ENCODE peak calls at places on chromosome 3, in nine cellular contexts. Z is AG04450, F is left lung, M is psoas muscle, Y is spleen, O is pancreas, X is HL-60, D is neuronal stem cell, I is body of pancreas. J is an unnamed sample.

GRCh38 chr3:120418866-120419490 is 31.8 kb downstream of the FSTL1 start:
- DNase-seq in I (peak; percentile 51), Z (no peak), Y (no peak), X (no peak), F (no peak), M (no peak), D (peak; percentile 41), O (no peak), J (no peak)

GRCh38 chr3:64601824-64602223 is 86.0 kb downstream of the ADAMTS9 start:
- DNase-seq in Z (no peak), Y (no peak), O (no peak), D (no peak), X (no peak), I (no peak), F (peak; percentile 52), M (no peak), J (no peak)

GRCh38 chr3:43077261-43077660 is 28.6 kb downstream of the POMGNT2 start:
- DNase-seq in Z (no peak), F (no peak), X (no peak), O (no peak), Y (peak; percentile 40), M (no peak), I (no peak), D (no peak), J (no peak)

GRCh38 chr3:25611193-25611592 is 53.5 kb downstream of the TOP2B start:
- DNase-seq in O (no peak), F (no peak), I (no peak), X (no peak), M (no peak), Y (no peak), D (no peak), Z (no peak), J (no peak)

GRCh38 chr3:149506965-149507364 is 32.5 kb downstream of the TM4SF4 start:
- DNase-seq in Y (no peak), I (no peak), F (no peak), O (no peak), D (no peak), M (no peak), Z (no peak), X (no peak), J (no peak)

GRCh38 chr3:105119801-105120340 is 246.8 kb upstream of the ALCAM start:
- DNase-seq in Y (no peak), X (no peak), D (no peak), O (no peak), F (no peak), Z (no peak), M (no peak), I (no peak), J (no peak)

GRCh38 chr3:140911822-140912221 is 29.8 kb upstream of the SLC25A36 start:
- DNase-seq in I (no peak), Z (no peak), X (no peak), D (no peak), O (no peak), Y (no peak), F (no peak), M (no peak), J (no peak)

GRCh38 chr3:100463002-100463401 is 29.4 kb upstream of the TMEM45A start:
- DNase-seq in Y (no peak), M (no peak), O (no peak), D (peak; percentile 39), I (peak; percentile 34), F (no peak), Z (peak; percentile 38), X (peak; percentile 25), J (no peak)

GRCh38 chr3:58150130-58150663 is 60.6 kb downstream of the DNASE1L3 start:
- DNase-seq in F (no peak), M (no peak), I (no peak), X (no peak), D (no peak), O (no peak), Z (no peak), Y (no peak), J (no peak)

GRCh38 chr3:155360281-155360680 is 66.8 kb upstream of the STRIT1 start:
- DNase-seq in D (no peak), X (no peak), M (no peak), I (no peak), F (no peak), O (no peak), Z (no peak), Y (no peak), J (no peak)

GRCh38 chr3:15064299-15064834 is 748 bp downstream of the MRPS25 start:
- DNase-seq in X (peak; percentile 57), D (no peak), O (no peak), M (peak; percentile 65), F (no peak), Y (no peak), Z (no peak), I (peak; percentile 35), J (no peak)

GRCh38 chr3:43768594-43768993 is 77.9 kb downstream of the ABHD5 start:
- DNase-seq in F (no peak), M (peak; percentile 57), D (no peak), O (no peak), I (no peak), X (no peak), Y (no peak), Z (no peak), J (no peak)

GRCh38 chr3:143972155-143972494 is 502 bp downstream of the DIPK2A start:
- DNase-seq in F (no peak), D (no peak), M (no peak), X (no peak), Z (no peak), O (no peak), Y (no peak), I (no peak), J (no peak)

GRCh38 chr3:4392992-4393391 is 74.1 kb downstream of the SUMF1 start:
- DNase-seq in D (no peak), I (no peak), O (no peak), Z (no peak), X (no peak), F (no peak), M (no peak), Y (no peak), J (no peak)

GRCh38 chr3:136152176-136152843 is 43.8 kb downstream of the MSL2 start:
- DNase-seq in F (no peak), Y (no peak), M (no peak), X (no peak), O (no peak), Z (no peak), D (no peak), I (no peak), J (no peak)

DNA sequence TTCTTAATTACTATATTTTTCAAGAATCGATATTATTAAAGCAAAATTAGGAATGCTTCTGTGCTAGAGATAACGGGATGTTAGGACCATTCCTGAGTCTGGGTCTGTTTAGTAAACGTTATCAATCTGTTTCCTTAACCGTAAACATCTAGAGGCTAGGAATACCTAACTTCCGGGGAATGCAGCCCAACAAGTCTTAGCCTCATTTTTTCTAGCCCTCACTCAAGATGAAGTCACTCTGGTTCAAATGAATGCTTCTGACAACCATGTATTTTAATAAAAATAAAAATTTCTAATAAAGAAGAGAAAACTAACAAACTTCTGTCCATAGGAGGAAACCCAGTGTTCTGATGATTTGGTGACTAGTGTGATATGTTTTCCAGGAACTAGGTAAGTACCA is 11.1 kb upstream of the SELENOK start:
- DNase-seq in D (no peak), F (no peak), Y (no peak), X (no peak), Z (no peak), I (no peak), O (no peak), M (no peak), J (no peak)
- H3K27me3 ChIP-seq in D (no peaks in the 10 kb centered on the region), F (peaks cover 15% of the 10 kb centered on the region), Y (no peaks in the 10 kb centered on the region), X (no peaks in the 10 kb centered on the region), Z (no peaks in the 10 kb centered on the region), I (no peaks in the 10 kb centered on the region), O (no peaks in the 10 kb centered on the region), M (peaks cover 2% of the 10 kb centered on the region), J (no peaks in the 10 kb centered on the region)

GRCh38 chr3:138938056-138938876 is 8.7 kb downstream of the FOXL2 start:
- DNase-seq in D (no peak), I (no peak), O (no peak), X (no peak), M (no peak), Z (no peak), F (peak; percentile 70), Y (no peak), J (no peak)
- H3K27me3 ChIP-seq in D (peaks cover 81% of the 10 kb centered on the region), I (peaks cover 6% of the 10 kb centered on the region), O (peaks cover 38% of the 10 kb centered on the region), X (peaks cover 86% of the 10 kb centered on the region), M (no peaks in the 10 kb centered on the region), Z (peaks cover 88% of the 10 kb centered on the region), F (peaks cover 91% of the 10 kb centered on the region), Y (peaks cover 24% of the 10 kb centered on the region), J (peaks cover 76% of the 10 kb centered on the region)

DNA sequence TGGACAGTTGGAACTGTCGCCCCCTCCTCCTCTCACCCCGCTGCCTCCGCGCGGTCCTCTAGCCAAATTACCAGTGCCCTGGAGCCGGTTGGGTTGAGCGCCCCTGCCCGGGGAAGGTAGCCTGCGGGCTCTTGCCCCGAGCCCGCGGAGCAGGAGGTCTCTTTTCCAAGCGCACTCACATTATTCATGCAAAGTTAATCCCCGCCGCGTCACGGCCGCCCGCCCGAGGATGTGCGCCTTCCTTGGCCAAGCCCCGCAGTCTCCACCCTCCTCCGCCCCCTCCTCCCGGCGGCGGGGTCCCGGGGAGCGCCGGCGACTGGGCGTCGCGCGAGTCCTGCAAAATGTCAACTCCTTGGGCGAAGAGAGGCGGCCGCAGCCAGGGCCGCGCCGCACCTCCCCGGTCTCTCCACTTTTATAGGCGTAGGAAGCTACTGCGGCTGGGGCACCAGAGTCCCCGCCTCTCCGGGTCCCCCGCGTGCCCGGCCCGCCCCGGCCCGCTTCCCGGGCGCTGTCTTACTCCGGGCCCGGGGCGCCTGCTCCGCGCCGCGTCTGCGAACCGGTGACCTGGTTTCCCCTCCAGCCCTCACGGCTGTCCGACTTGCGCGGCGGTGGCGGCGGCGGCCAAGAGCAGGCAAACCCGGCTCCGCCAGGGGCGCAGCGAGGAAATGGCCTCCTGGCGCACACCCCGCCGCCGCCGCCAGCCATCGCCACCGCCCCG is at the start of gene THRB:
- DNase-seq in F (peak; percentile 88), X (no peak), Y (peak; percentile 89), D (peak; percentile 63), Z (no peak), M (peak; percentile 91), O (peak; percentile 89), I (peak; percentile 76), J (no peak)
- H3K27me3 ChIP-seq in F (peaks cover 44% of the 10 kb centered on the region), X (peaks cover 47% of the 10 kb centered on the region), Y (no peaks in the 10 kb centered on the region), D (peaks cover 19% of the 10 kb centered on the region), Z (peaks cover 24% of the 10 kb centered on the region), M (no peaks in the 10 kb centered on the region), O (no peaks in the 10 kb centered on the region), I (no peaks in the 10 kb centered on the region), J (no peaks in the 10 kb centered on the region)

GRCh38 chr3:10574101-10574615 is 68.8 kb upstream of the ATP2B2 start:
- DNase-seq in O (no peak), I (no peak), Z (no peak), M (no peak), X (no peak), D (no peak), F (no peak), Y (no peak), J (no peak)
- H3K27me3 ChIP-seq in O (no peaks in the 10 kb centered on the region), I (no peaks in the 10 kb centered on the region), Z (peaks cover 6% of the 10 kb centered on the region), M (no peaks in the 10 kb centered on the region), X (no peaks in the 10 kb centered on the region), D (no peaks in the 10 kb centered on the region), F (peaks cover 25% of the 10 kb centered on the region), Y (no peaks in the 10 kb centered on the region), J (no peaks in the 10 kb centered on the region)

GRCh38 chr3:134407247-134407640 is 33.0 kb upstream of the AMOTL2 start:
- DNase-seq in Y (no peak), O (no peak), I (no peak), M (peak; percentile 77), F (no peak), X (no peak), D (no peak), Z (no peak), J (no peak)
- H3K27me3 ChIP-seq in Y (peaks cover 8% of the 10 kb centered on the region), O (no peaks in the 10 kb centered on the region), I (no peaks in the 10 kb centered on the region), M (no peaks in the 10 kb centered on the region), F (peaks cover 33% of the 10 kb centered on the region), X (peaks cover 20% of the 10 kb centered on the region), D (peaks cover 39% of the 10 kb centered on the region), Z (peaks cover 2% of the 10 kb centered on the region), J (peaks cover 20% of the 10 kb centered on the region)

GRCh38 chr3:147365196-147366115 is 40.9 kb downstream of the ZIC4 start:
- DNase-seq in F (no peak), I (no peak), Y (no peak), M (no peak), Z (no peak), D (no peak), O (no peak), X (no peak), J (no peak)
- H3K27me3 ChIP-seq in F (peaks cover 92% of the 10 kb centered on the region), I (no peaks in the 10 kb centered on the region), Y (no peaks in the 10 kb centered on the region), M (peaks cover 5% of the 10 kb centered on the region), Z (peaks cover 71% of the 10 kb centered on the region), D (peaks cover 50% of the 10 kb centered on the region), O (peaks cover 15% of the 10 kb centered on the region), X (peaks cover 35% of the 10 kb centered on the region), J (peaks cover 5% of the 10 kb centered on the region)

J was measured in effector memory CD4-positive, alpha-beta T cell.